ENCODE peak calls at places on chromosomes 7 and 10, in five cellular contexts. N, M, U, B and W are unnamed samples.
A peak's percentile ranks its signal among the peaks of the same experiment; 100 is the strongest.

GRCh38 chr7:7256731-7257274 is 74.5 kb downstream of the C1GALT1 start:
- DNase-seq in N (no peak), M (no peak), U (no peak), B (no peak), W (no peak)

GRCh38 chr7:75729851-75730274 is 8.9 kb downstream of the HIP1 start:
- DNase-seq in N (no peak), M (no peak), U (no peak), B (no peak), W (no peak)

GRCh38 chr7:35366167-35367155 is 112.6 kb upstream of the TBX20 start:
- DNase-seq in N (no peak), M (no peak), U (no peak), B (no peak), W (no peak)

GRCh38 chr10:102646610-102647432 is 2.5 kb downstream of the TRIM8 start:
- DNase-seq in N (no peak), M (no peak), U (peak; percentile 33), B (peak; percentile 66), W (no peak)

GRCh38 chr10:74967850-74968620 is 141.6 kb downstream of the KAT6B start:
- DNase-seq in N (no peak), M (no peak), U (no peak), B (no peak), W (no peak)

GRCh38 chr10:126569513-126570447 is 100.7 kb downstream of the C10orf90 start:
- DNase-seq in N (no peak), M (no peak), U (no peak), B (no peak), W (no peak)

GRCh38 chr7:94675356-94675755 is 19.4 kb upstream of the SGCE start:
- DNase-seq in N (no peak), M (no peak), U (no peak), B (no peak), W (no peak)

GRCh38 chr7:152076324-152076821 is 50.9 kb downstream of the GALNT11 start:
- DNase-seq in N (peak; percentile 63), M (peak; percentile 26), U (peak; percentile 10), B (no peak), W (no peak)

GRCh38 chr7:112640682-112641081 is 149.5 kb downstream of the TMEM168 start:
- DNase-seq in N (peak; percentile 10), M (no peak), U (no peak), B (no peak), W (no peak)

GRCh38 chr7:127988743-127989142 is 42.5 kb downstream of the LRRC4 start:
- DNase-seq in N (no peak), M (no peak), U (no peak), B (no peak), W (no peak)

GRCh38 chr7:42914009-42914725 is 2.3 kb upstream of the C7orf25 start:
- DNase-seq in N (no peak), M (no peak), U (no peak), B (no peak), W (no peak)

GRCh38 chr7:132837529-132837928 is 244.4 kb downstream of the CHCHD3 start:
- DNase-seq in N (no peak), M (no peak), U (no peak), B (no peak), W (no peak)

GRCh38 chr7:101066141-101066857 is 19.0 kb upstream of the TRIM56 start:
- DNase-seq in N (no peak), M (no peak), U (no peak), B (no peak), W (no peak)

GRCh38 chr7:55458351-55458750 is 93.2 kb downstream of the LANCL2 start:
- DNase-seq in N (no peak), M (no peak), U (no peak), B (no peak), W (no peak)

GRCh38 chr10:90968448-90969086 is 47.7 kb upstream of the ANKRD1 start:
- DNase-seq in N (no peak), M (no peak), U (no peak), B (no peak), W (no peak)

GRCh38 chr7:44486693-44487092 is 3.8 kb downstream of the NUDCD3 start:
- DNase-seq in N (no peak), M (no peak), U (no peak), B (no peak), W (no peak)

GRCh38 chr10:63429280-63429679 is 36.5 kb downstream of the JMJD1C start:
- DNase-seq in N (no peak), M (no peak), U (no peak), B (no peak), W (no peak)

GRCh38 chr7:148084138-148084537 is 506.4 kb upstream of the C7orf33 start:
- DNase-seq in N (peak; percentile 64), M (no peak), U (no peak), B (no peak), W (peak; percentile 12)

GRCh38 chr7:518630-519428 is 817 bp downstream of the PDGFA start:
- DNase-seq in N (peak; percentile 88), M (no peak), U (peak; percentile 30), B (no peak), W (peak; percentile 80)

GRCh38 chr10:93475871-93476270 is 6.3 kb downstream of the MYOF start:
- DNase-seq in N (peak; percentile 43), M (no peak), U (no peak), B (no peak), W (no peak)

GRCh38 chr10:86346794-86347665 is 19.6 kb downstream of the GRID1 start:
- DNase-seq in N (no peak), M (no peak), U (no peak), B (peak; percentile 19), W (no peak)

GRCh38 chr7:151694828-151695580 is 175.3 kb upstream of the RHEB start:
- DNase-seq in N (peak; percentile 61), M (no peak), U (no peak), B (no peak), W (no peak)

GRCh38 chr7:102040569-102040968 is 223.1 kb downstream of the CUX1 start:
- DNase-seq in N (no peak), M (no peak), U (no peak), B (no peak), W (no peak)

GRCh38 chr10:81872206-81872605 is 2.8 kb upstream of the NRG3 start:
- DNase-seq in N (no peak), M (no peak), U (no peak), B (no peak), W (no peak)

GRCh38 chr10:130463876-130464360 is 327.7 kb downstream of the GLRX3 start:
- DNase-seq in N (no peak), M (no peak), U (no peak), B (no peak), W (no peak)

GRCh38 chr10:84837041-84837766 is 508.8 kb downstream of the CCSER2 start:
- DNase-seq in N (no peak), M (no peak), U (no peak), B (no peak), W (no peak)

GRCh38 chr10:74585231-74586087 is 240.9 kb upstream of the KAT6B start:
- DNase-seq in N (no peak), M (peak; percentile 39), U (peak; percentile 21), B (peak; percentile 53), W (peak; percentile 23)

GRCh38 chr10:6473901-6474370 is 106.1 kb downstream of the PRKCQ start:
- DNase-seq in N (no peak), M (peak; percentile 48), U (peak; percentile 19), B (peak; percentile 65), W (peak; percentile 61)

GRCh38 chr7:81638216-81638615 is 131.6 kb downstream of the HGF start:
- DNase-seq in N (peak; percentile 20), M (no peak), U (no peak), B (no peak), W (no peak)

GRCh38 chr7:117667456-117667855 is 187.6 kb downstream of the CFTR start:
- DNase-seq in N (no peak), M (no peak), U (no peak), B (no peak), W (no peak)

GRCh38 chr7:33719059-33719581 is 186.2 kb upstream of the BMPER start:
- DNase-seq in N (no peak), M (no peak), U (no peak), B (no peak), W (no peak)

GRCh38 chr10:75018873-75019272 is 92.6 kb upstream of the SAMD8 start:
- DNase-seq in N (no peak), M (no peak), U (no peak), B (no peak), W (no peak)